ENCODE peak calls at places on chromosomes 4 and X, in five cellular contexts. J is left ventricle myocardium inferior, O is H9, I is upper lobe of left lung, T is tibial artery. B is an unnamed sample. For H3K4me1, the result is how much of the 10 kb centered on the place peaks cover.

GRCh38 chrX:9940397-9940796 is 26.8 kb upstream of the CLDN34 start:
- DNase-seq in J (no peak), O (no peak), I (no peak), T (no peak), B (no peak)

GRCh38 chr4:115851918-115852766 is 738.7 kb upstream of the NDST4 start:
- DNase-seq in J (no peak), O (peak), I (peak), T (peak), B (no peak)

GRCh38 chr4:169342159-169342865 is 71.6 kb upstream of the SH3RF1 start:
- DNase-seq in J (no peak), O (no peak), I (no peak), T (no peak), B (no peak)

GRCh38 chrX:18793601-18794089 is 86.2 kb downstream of the PPEF1 start:
- DNase-seq in J (no peak), O (peak), I (no peak), T (no peak), B (no peak)

GRCh38 chrX:114152130-114152529 is 431.8 kb upstream of the HTR2C start:
- DNase-seq in J (no peak), O (no peak), I (no peak), T (no peak), B (no peak)

GRCh38 chr4:40446785-40447184 is 111.7 kb downstream of the CHRNA9 start:
- DNase-seq in J (no peak), O (no peak), I (no peak), T (no peak), B (no peak)

GRCh38 chrX:26138043-26138442 is at the start of gene MAGEB18:
- DNase-seq in J (no peak), O (no peak), I (no peak), T (no peak), B (no peak)

GRCh38 chr4:107519057-107519456 is 201.0 kb downstream of the PAPSS1 start:
- DNase-seq in J (no peak), O (no peak), I (no peak), T (no peak), B (no peak)

GRCh38 chrX:46209768-46210167 is 335.5 kb downstream of the ZNF674 start:
- DNase-seq in J (no peak), O (no peak), I (no peak), T (no peak), B (no peak)

GRCh38 chr4:139665690-139666529 is at the start of gene MGST2:
- DNase-seq in J (peak), O (peak), I (peak), T (peak), B (no peak)

GRCh38 chr4:60857354-60857753 is 342.8 kb upstream of the ADGRL3 start:
- DNase-seq in J (no peak), O (no peak), I (no peak), T (no peak), B (no peak)

GRCh38 chr4:109435635-109436034 is 2.0 kb downstream of the SEC24B start:
- DNase-seq in J (no peak), O (no peak), I (no peak), T (no peak), B (no peak)
- H3K4me1 ChIP-seq in J (half or more), O (under half), I (under half), T (half or more), B (half or more)

DNA sequence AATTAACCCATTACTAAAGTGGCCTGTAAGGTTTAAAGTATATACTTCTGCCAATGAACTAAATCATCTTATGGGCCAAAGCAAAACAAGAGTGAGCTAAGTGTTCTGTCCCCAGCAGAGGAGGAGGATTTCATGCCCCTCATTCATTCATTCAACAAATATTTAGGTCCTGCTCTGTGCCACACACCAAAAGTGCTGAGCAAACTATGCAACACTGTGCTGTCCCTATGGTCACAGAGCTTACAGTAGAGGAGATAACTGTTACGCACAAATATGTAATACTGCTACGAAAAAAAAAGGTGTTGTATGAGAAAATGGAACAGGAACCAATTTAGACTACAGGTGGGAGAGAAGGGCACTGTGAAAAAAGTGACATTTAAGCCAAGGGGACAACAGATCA is 1.7 kb downstream of the SH3KBP1 start:
- DNase-seq in J (no peak), O (no peak), I (no peak), T (no peak), B (no peak)
- H3K4me1 ChIP-seq in J (under half), O (under half), I (under half), T (under half), B (under half)

GRCh38 chr4:108620101-108620932 is at the start of gene RPL34:
- DNase-seq in J (peak), O (peak), I (peak), T (peak), B (peak)
- H3K4me1 ChIP-seq in J (half or more), O (under half), I (under half), T (under half), B (under half)

GRCh38 chr4:76708986-76709385 is 189.0 kb downstream of the SOWAHB start:
- DNase-seq in J (no peak), O (no peak), I (no peak), T (no peak), B (no peak)
- H3K4me1 ChIP-seq in J (under half), O (under half), I (under half), T (half or more), B (under half)

DNA sequence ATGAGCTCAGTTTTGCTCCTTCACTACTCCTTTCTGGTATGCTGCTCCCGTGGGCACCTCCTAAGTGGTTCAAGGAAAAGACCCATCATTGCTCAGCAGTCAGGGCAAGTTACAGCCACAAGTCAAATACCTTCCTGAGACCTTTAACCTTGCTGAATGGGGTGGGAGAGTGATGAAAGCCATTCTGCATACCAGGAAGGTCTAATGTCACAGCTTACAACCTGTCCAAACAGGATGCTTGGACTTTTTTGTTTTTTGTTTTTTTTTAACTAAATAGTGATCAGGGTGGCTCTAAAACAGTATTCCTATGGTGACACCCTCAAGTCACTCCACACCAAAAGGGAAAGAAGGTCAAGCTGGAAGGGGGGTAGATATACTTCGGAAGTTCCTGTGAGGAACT is 93.1 kb downstream of the GPC3 start:
- DNase-seq in J (no peak), O (no peak), I (no peak), T (no peak), B (no peak)
- H3K4me1 ChIP-seq in J (under half), O (under half), I (under half), T (under half), B (under half)

DNA sequence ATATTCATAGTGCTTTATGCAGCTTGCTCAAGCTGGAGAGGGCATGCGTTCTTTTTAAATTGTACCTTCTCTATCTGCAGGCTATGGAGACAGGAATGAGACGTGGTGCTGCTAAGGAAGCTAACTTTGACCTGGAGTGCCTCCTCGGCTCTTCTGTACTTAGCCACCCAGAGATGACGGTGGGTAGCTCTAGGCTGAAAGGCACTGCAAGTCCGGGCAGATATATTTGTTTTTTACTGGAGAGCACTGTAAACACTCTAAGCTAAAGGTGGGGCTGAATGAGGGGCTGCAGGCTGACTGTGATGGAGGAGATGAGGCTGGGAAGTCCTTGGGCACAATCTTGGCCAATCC is 12.1 kb downstream of the ELF4 start:
- DNase-seq in J (no peak), O (no peak), I (no peak), T (no peak), B (no peak)
- H3K4me1 ChIP-seq in J (under half), O (under half), I (under half), T (under half), B (half or more)

GRCh38 chr4:94669672-94670664 is 87.8 kb upstream of the BMPR1B start:
- DNase-seq in J (no peak), O (no peak), I (no peak), T (no peak), B (no peak)

GRCh38 chr4:94665500-94666398 is 92.0 kb upstream of the BMPR1B start:
- DNase-seq in J (no peak), O (no peak), I (no peak), T (no peak), B (no peak)

GRCh38 chr4:94673961-94674360 is 83.8 kb upstream of the BMPR1B start:
- DNase-seq in J (no peak), O (no peak), I (no peak), T (no peak), B (no peak)

GRCh38 chr4:94671113-94671512 is 86.6 kb upstream of the BMPR1B start:
- DNase-seq in J (no peak), O (no peak), I (no peak), T (no peak), B (no peak)

GRCh38 chr4:94668724-94669123 is 89.0 kb upstream of the BMPR1B start:
- DNase-seq in J (no peak), O (no peak), I (no peak), T (no peak), B (no peak)
- H3K4me1 ChIP-seq in J (under half), O (under half), I (under half), T (under half), B (under half)

DNA sequence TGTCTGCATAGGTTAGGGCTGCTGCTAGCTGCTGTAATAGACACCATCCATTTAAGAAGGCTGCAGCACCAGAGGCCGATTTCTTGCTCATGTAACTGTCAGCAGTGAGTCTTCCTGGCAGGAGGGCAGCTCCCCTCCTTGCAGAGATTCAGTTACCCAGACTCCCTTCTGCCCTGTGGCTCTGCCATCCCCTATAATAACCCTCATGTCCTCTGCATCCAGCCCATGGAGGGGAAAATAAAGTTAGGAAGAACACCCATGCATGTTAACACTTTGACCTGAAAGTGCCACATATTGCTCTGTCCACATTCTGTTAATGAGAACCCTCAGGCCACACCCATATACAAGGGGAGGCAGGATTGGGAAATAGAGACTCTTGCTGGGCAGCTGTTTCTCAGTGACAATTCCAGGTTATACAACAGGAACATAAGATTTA is 5.4 kb downstream of the STBD1 start:
- DNase-seq in J (no peak), O (no peak), I (peak), T (no peak), B (no peak)
- H3K4me1 ChIP-seq in J (under half), O (under half), I (under half), T (under half), B (under half)

GRCh38 chrX:136588060-136588459 is 56.0 kb downstream of the VGLL1 start:
- DNase-seq in J (no peak), O (no peak), I (no peak), T (no peak), B (no peak)
- H3K4me1 ChIP-seq in J (under half), O (under half), I (under half), T (under half), B (under half)

B was measured in CD8-positive, alpha-beta memory T cell.